ENCODE peak calls at places on chromosome 20, in ten cellular contexts. R is brain microvascular endothelial cell, Z is astrocyte of the spinal cord, G is transverse colon, J is lower leg skin, V is esophagus squamous epithelium, O is GM20000, Y is progenitor cell of endocrine pancreas, L is HCT116, N is RWPE1. S is an unnamed sample.
A peak's percentile ranks its signal among the peaks of the same experiment; 100 is the strongest.

GRCh38 chr20:8667306-8667705 is 401.6 kb upstream of the PLCB4 start:
- DNase-seq in R (no peak), Z (no peak), G (no peak), J (no peak), V (no peak), O (no peak), Y (no peak), L (no peak), N (no peak), S (no peak)

GRCh38 chr20:36084897-36085617 is 69.5 kb upstream of the EPB41L1 start:
- DNase-seq in R (peak; percentile 55), Z (peak; percentile 47), G (no peak), J (no peak), V (no peak), O (no peak), Y (no peak), L (no peak), N (peak; percentile 81), S (peak; percentile 73)

GRCh38 chr20:44709380-44709779 is 5.8 kb upstream of the CCN5 start:
- DNase-seq in R (no peak), Z (no peak), G (no peak), J (no peak), V (no peak), O (no peak), Y (no peak), L (no peak), N (no peak), S (no peak)

GRCh38 chr20:48736636-48737035 is 91.2 kb downstream of the PREX1 start:
- DNase-seq in R (no peak), Z (no peak), G (no peak), J (no peak), V (no peak), O (no peak), Y (no peak), L (no peak), N (no peak), S (no peak)

GRCh38 chr20:24969203-24970029 is 20.3 kb downstream of the CST7 start:
- DNase-seq in R (no peak), Z (no peak), G (no peak), J (peak; percentile 68), V (no peak), O (no peak), Y (no peak), L (no peak), N (no peak), S (no peak)

GRCh38 chr20:48460681-48461080 is 367.1 kb downstream of the PREX1 start:
- DNase-seq in R (no peak), Z (no peak), G (no peak), J (no peak), V (no peak), O (peak; percentile 43), Y (no peak), L (no peak), N (no peak), S (no peak)

GRCh38 chr20:33821270-33821836 is 10.2 kb downstream of the CHMP4B start:
- DNase-seq in R (no peak), Z (no peak), G (no peak), J (no peak), V (no peak), O (no peak), Y (no peak), L (peak; percentile 22), N (no peak), S (no peak)

GRCh38 chr20:51003776-51004175 is 19.1 kb downstream of the KCNG1 start:
- DNase-seq in R (no peak), Z (no peak), G (no peak), J (no peak), V (no peak), O (no peak), Y (no peak), L (no peak), N (no peak), S (no peak)

GRCh38 chr20:50304501-50304856 is 113.8 kb downstream of the CEBPB start:
- DNase-seq in R (no peak), Z (peak; percentile 50), G (peak; percentile 59), J (peak; percentile 94), V (no peak), O (no peak), Y (no peak), L (no peak), N (no peak), S (no peak)

GRCh38 chr20:44780226-44780625 is 30.1 kb downstream of the RIMS4 start:
- DNase-seq in R (peak; percentile 32), Z (peak; percentile 49), G (peak; percentile 15), J (no peak), V (no peak), O (peak; percentile 58), Y (peak; percentile 66), L (no peak), N (peak; percentile 75), S (peak; percentile 69)

GRCh38 chr20:25246182-25246943 is 1.5 kb upstream of the PYGB start:
- DNase-seq in R (no peak), Z (no peak), G (peak; percentile 54), J (peak; percentile 75), V (no peak), O (no peak), Y (no peak), L (no peak), N (no peak), S (no peak)

GRCh38 chr20:10412591-10413408 is 21.2 kb downstream of the MKKS start:
- DNase-seq in R (peak; percentile 3), Z (peak; percentile 14), G (no peak), J (no peak), V (no peak), O (no peak), Y (no peak), L (no peak), N (no peak), S (no peak)
- TF ChIP-seq CTCF in R (peak; percentile 35), Z (peak; percentile 28), G (no peak), J (no peak), V (no peak), O (peak; percentile 2), Y (peak; percentile 41), L (no peak), N (no peak), S (no peak)

DNA sequence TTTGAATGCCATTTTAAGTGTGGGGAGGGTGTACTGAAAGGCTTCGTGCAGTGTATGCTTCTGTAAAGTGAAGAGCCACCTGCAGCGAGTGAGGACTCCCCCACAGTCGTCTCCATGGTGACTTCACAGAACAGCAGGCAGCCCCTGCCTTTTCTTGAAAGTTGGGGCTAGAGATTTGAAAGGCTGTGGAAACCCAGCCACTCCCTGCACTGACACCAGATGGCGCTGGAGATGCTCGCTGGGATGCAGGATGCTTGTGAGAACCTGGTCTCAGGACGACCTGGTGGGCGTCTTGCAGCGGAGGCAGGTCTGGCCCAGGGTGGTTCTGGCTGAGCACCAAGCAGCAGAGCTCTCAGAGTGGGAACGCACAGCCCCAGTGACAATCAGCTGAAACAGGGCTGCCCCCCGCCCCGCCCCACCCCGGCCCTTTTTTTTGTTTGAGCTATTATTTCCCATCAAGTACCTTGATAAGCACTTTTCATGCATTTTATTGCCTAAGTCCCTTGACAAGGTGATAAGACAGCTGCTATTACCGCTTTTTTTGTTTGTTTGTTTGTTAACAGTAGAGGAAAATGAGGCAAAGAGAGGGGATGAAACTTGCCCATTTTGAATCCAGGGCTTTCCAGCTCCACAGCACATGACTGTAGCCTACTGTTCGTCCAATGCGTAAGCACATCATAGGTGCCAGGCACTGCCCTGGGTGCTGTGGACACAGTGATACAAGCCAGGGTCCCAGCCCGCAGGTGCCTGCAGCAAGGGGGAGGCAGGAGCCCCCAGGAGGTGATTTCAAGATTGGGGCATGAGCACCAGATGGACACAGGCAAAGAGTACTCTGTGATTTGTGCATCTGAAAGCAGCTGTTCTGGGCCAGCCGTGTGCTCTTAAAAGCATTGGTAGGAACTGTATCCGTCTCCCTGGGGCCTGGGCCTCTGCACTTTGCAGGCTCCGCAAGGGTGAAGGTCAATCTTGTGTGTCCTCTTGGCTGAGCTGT is 150.1 kb downstream of the SYCP2 start:
- DNase-seq in R (peak; percentile 42), Z (peak; percentile 32), G (peak; percentile 66), J (peak; percentile 89), V (no peak), O (peak; percentile 79), Y (peak; percentile 66), L (peak; percentile 32), N (peak; percentile 90), S (peak; percentile 88)
- TF ChIP-seq CTCF in R (peak; percentile 89), Z (peak; percentile 96), G (peak; percentile 77), J (no peak), V (peak; percentile 60), O (peak; percentile 93), Y (peak; percentile 86), L (peak; percentile 40), N (peak; percentile 99), S (peak; percentile 99)

GRCh38 chr20:63549679-63550282 is 2.2 kb upstream of the SRMS start:
- DNase-seq in R (no peak), Z (no peak), G (no peak), J (no peak), V (no peak), O (no peak), Y (no peak), L (no peak), N (no peak), S (no peak)
- TF ChIP-seq CTCF in R (no peak), Z (no peak), G (no peak), J (no peak), V (no peak), O (no peak), Y (no peak), L (no peak), N (no peak), S (no peak)

DNA sequence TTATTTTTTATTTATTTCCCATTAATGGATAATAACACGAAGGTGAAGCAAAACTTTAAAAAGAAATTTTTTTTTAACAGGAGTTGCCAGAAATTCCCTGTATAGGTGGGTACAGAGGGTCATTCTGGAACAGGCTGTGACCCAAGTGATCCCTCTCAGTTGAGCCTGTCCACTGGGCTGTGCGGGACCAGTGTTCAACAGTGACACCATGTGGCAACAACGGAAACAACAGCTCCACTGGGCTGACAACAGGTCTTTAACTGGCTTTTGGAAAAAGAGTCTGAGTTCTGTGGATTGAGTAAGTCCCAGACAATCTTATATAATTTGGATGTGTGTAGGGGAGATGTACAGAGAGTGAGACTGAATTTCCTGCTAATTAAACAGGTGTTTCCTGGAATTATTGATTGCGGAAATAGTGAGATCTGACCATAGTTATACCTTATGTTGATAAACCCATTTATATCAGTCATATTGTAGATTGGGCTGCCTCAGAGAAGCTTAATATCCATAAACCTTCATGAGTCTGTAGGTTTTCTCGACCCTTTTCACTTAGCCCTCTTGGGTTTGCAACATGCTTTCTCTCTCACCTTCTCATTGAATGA is 17.6 kb downstream of the KIAA1755 start:
- DNase-seq in R (no peak), Z (no peak), G (no peak), J (no peak), V (no peak), O (no peak), Y (no peak), L (peak; percentile 48), N (no peak), S (peak; percentile 43)
- TF ChIP-seq CTCF in R (peak; percentile 75), Z (peak; percentile 52), G (no peak), J (no peak), V (peak; percentile 60), O (no peak), Y (peak; percentile 51), L (peak; percentile 48), N (peak; percentile 48), S (peak; percentile 88)

DNA sequence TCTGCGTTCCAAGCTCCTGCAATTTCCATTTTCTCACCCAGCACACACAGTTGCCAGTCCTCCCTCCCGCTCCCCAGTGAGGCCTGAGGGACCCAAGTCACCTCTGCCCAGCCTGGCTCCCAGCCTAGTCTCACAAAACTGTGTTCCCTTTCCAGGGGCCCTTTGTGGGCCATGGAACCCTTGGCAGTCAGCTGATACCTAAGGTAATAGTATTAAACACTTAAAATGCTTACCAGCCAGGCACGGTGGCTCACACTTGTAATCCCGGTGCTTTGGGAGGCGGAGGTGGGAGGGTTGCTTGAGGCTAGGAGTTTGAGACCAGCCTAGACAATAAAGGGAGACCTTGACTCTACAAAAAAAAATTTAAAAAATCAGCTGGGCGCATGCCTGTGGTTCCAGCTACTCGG is 3.2 kb upstream of the RBM38 start:
- DNase-seq in R (no peak), Z (no peak), G (no peak), J (peak; percentile 81), V (no peak), O (no peak), Y (no peak), L (no peak), N (no peak), S (no peak)
- TF ChIP-seq CTCF in R (no peak), Z (no peak), G (no peak), J (no peak), V (no peak), O (no peak), Y (no peak), L (no peak), N (no peak), S (no peak)